ENCODE peak calls at places on chromosomes 5 and 9, in five cellular contexts. One of them, this sample, is unnamed.

GRCh38 chr5:11222169-11222568 is 461.1 kb upstream of the DAP start:
- DNase-seq in A549: no peak
- DNase-seq in left lung: no peak
- DNase-seq in transverse colon: no peak
- DNase-seq in kidney epithelial cell: no peak
- DNase-seq in this sample: no peak

GRCh38 chr5:124061663-124062062 is 549.7 kb downstream of the CSNK1G3 start:
- DNase-seq in A549: no peak
- DNase-seq in kidney epithelial cell: no peak
- DNase-seq in transverse colon: peak
- DNase-seq in left lung: no peak
- DNase-seq in this sample: peak

GRCh38 chr9:132694144-132694543 is 23.9 kb downstream of the GTF3C4 start:
- DNase-seq in left lung: no peak
- DNase-seq in transverse colon: no peak
- DNase-seq in A549: peak
- DNase-seq in kidney epithelial cell: no peak
- DNase-seq in this sample: peak

GRCh38 chr9:1759009-1759408 is 256.1 kb upstream of the SMARCA2 start:
- DNase-seq in kidney epithelial cell: no peak
- DNase-seq in transverse colon: peak
- DNase-seq in left lung: no peak
- DNase-seq in A549: peak
- DNase-seq in this sample: no peak

GRCh38 chr5:176415240-176416122 is 858 bp downstream of the CLTB start:
- DNase-seq in kidney epithelial cell: no peak
- DNase-seq in left lung: no peak
- DNase-seq in A549: peak
- DNase-seq in transverse colon: peak
- DNase-seq in this sample: peak

GRCh38 chr5:170467000-170467707 is 36.7 kb upstream of the KCNIP1 start:
- DNase-seq in A549: peak
- DNase-seq in kidney epithelial cell: peak
- DNase-seq in transverse colon: no peak
- DNase-seq in left lung: no peak
- DNase-seq in this sample: peak

GRCh38 chr9:37936965-37937364 is 33.0 kb upstream of the SLC25A51 start:
- DNase-seq in left lung: peak
- DNase-seq in A549: no peak
- DNase-seq in kidney epithelial cell: no peak
- DNase-seq in transverse colon: no peak
- DNase-seq in this sample: peak

GRCh38 chr5:124401247-124402143 is 344.9 kb downstream of the ZNF608 start:
- DNase-seq in transverse colon: no peak
- DNase-seq in kidney epithelial cell: no peak
- DNase-seq in left lung: peak
- DNase-seq in A549: no peak
- DNase-seq in this sample: no peak

GRCh38 chr9:16368425-16369087 is 501.9 kb downstream of the BNC2 start:
- DNase-seq in A549: peak
- DNase-seq in left lung: no peak
- DNase-seq in kidney epithelial cell: no peak
- DNase-seq in transverse colon: no peak
- DNase-seq in this sample: peak

GRCh38 chr9:117400131-117400530 is 14.7 kb downstream of the ASTN2 start:
- DNase-seq in left lung: no peak
- DNase-seq in transverse colon: no peak
- DNase-seq in kidney epithelial cell: no peak
- DNase-seq in A549: no peak
- DNase-seq in this sample: no peak

DNA sequence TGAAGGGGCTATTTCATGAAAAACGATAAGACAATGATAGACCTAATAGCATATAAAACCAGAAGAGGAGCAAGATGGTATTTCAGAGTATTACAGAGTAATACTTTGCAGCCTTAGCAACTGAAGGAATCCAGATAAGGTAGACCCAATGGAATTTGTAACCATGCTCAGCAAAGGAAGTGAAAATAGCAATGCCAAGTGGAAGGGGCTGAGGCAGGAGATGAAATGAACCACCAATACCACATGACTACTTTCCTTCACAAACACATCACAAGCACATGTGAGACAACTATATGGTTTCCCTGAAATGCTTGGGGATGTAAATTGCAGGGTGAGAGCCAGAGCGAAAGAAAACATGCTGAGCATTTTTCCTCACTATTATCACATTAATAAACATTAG is 79.8 kb upstream of the MELK start:
- DNase-seq in kidney epithelial cell: no peak
- DNase-seq in A549: no peak
- DNase-seq in transverse colon: no peak
- DNase-seq in left lung: no peak
- DNase-seq in this sample: peak
- TF ChIP-seq CTCF in kidney epithelial cell: no peak
- TF ChIP-seq CTCF in A549: no peak
- TF ChIP-seq CTCF in transverse colon: no peak
- TF ChIP-seq CTCF in left lung: no peak
- TF ChIP-seq CTCF in this sample: no peak

GRCh38 chr5:74483001-74483400 is 157.5 kb downstream of the ENC1 start:
- DNase-seq in kidney epithelial cell: no peak
- DNase-seq in transverse colon: no peak
- DNase-seq in left lung: no peak
- DNase-seq in A549: no peak
- DNase-seq in this sample: no peak

GRCh38 chr5:74477082-74477453 is 163.5 kb downstream of the ENC1 start:
- DNase-seq in left lung: no peak
- DNase-seq in transverse colon: no peak
- DNase-seq in A549: no peak
- DNase-seq in kidney epithelial cell: no peak
- DNase-seq in this sample: no peak

GRCh38 chr5:74478328-74478727 is 162.2 kb downstream of the ENC1 start:
- DNase-seq in transverse colon: no peak
- DNase-seq in A549: no peak
- DNase-seq in left lung: no peak
- DNase-seq in kidney epithelial cell: no peak
- DNase-seq in this sample: no peak

GRCh38 chr5:74476197-74477081 is 164.1 kb downstream of the ENC1 start:
- DNase-seq in A549: no peak
- DNase-seq in left lung: no peak
- DNase-seq in kidney epithelial cell: no peak
- DNase-seq in transverse colon: no peak
- DNase-seq in this sample: no peak

DNA sequence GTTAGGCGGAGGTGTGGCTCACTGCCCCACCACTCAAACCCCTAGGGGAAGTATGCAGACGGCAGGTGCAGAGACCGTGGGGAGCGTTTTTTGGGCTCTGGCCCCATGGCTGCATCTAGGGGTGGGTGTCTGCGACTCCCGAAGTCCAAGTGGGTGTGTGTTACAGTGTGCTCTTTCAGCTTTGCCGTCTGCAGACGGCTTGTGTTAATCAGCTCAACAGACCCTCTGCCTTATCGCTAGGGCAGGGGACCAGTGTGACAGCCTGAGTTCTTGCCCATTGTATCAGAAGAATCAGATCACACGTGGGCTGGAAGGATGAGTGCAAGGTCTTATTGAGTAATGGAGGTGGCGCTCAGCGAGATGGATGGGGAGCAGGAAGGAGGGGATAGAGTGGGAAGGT is 162.8 kb downstream of the ENC1 start:
- DNase-seq in A549: no peak
- DNase-seq in transverse colon: no peak
- DNase-seq in left lung: no peak
- DNase-seq in kidney epithelial cell: no peak
- DNase-seq in this sample: no peak
- H3K4me3 ChIP-seq in A549: no peak
- H3K4me3 ChIP-seq in transverse colon: no peak
- H3K4me3 ChIP-seq in left lung: no peak
- H3K4me3 ChIP-seq in kidney epithelial cell: no peak
- H3K4me3 ChIP-seq in this sample: no peak

GRCh38 chr9:20597862-20598261 is 24.4 kb downstream of the MLLT3 start:
- DNase-seq in left lung: no peak
- DNase-seq in kidney epithelial cell: no peak
- DNase-seq in transverse colon: no peak
- DNase-seq in A549: no peak
- DNase-seq in this sample: no peak
- TF ChIP-seq CTCF in left lung: no peak
- TF ChIP-seq CTCF in kidney epithelial cell: no peak
- TF ChIP-seq CTCF in transverse colon: no peak
- TF ChIP-seq CTCF in A549: no peak
- TF ChIP-seq CTCF in this sample: no peak

GRCh38 chr5:140342287-140342686 is 4.1 kb downstream of the HBEGF start:
- DNase-seq in transverse colon: no peak
- DNase-seq in A549: no peak
- DNase-seq in left lung: no peak
- DNase-seq in kidney epithelial cell: no peak
- DNase-seq in this sample: no peak
- H3K4me3 ChIP-seq in transverse colon: no peak
- H3K4me3 ChIP-seq in A549: no peak
- H3K4me3 ChIP-seq in left lung: no peak
- H3K4me3 ChIP-seq in kidney epithelial cell: no peak
- H3K4me3 ChIP-seq in this sample: no peak

GRCh38 chr9:137721899-137722298 is 103.1 kb downstream of the EHMT1 start:
- DNase-seq in left lung: no peak
- DNase-seq in kidney epithelial cell: no peak
- DNase-seq in A549: no peak
- DNase-seq in transverse colon: no peak
- DNase-seq in this sample: no peak
- TF ChIP-seq CTCF in left lung: no peak
- TF ChIP-seq CTCF in kidney epithelial cell: no peak
- TF ChIP-seq CTCF in A549: no peak
- TF ChIP-seq CTCF in transverse colon: no peak
- TF ChIP-seq CTCF in this sample: no peak

GRCh38 chr9:93577045-93577939 is 908 bp downstream of the PHF2 start:
- DNase-seq in left lung: peak
- DNase-seq in kidney epithelial cell: no peak
- DNase-seq in A549: no peak
- DNase-seq in transverse colon: peak
- DNase-seq in this sample: no peak

GRCh38 chr9:93574900-93575705 is 1.3 kb upstream of the PHF2 start:
- DNase-seq in transverse colon: no peak
- DNase-seq in A549: no peak
- DNase-seq in kidney epithelial cell: no peak
- DNase-seq in left lung: no peak
- DNase-seq in this sample: no peak

GRCh38 chr9:93575706-93576295 is 583 bp upstream of the PHF2 start:
- DNase-seq in transverse colon: peak
- DNase-seq in left lung: peak
- DNase-seq in kidney epithelial cell: no peak
- DNase-seq in A549: peak
- DNase-seq in this sample: peak

GRCh38 chr9:93577940-93578682 is 1.7 kb downstream of the PHF2 start:
- DNase-seq in kidney epithelial cell: no peak
- DNase-seq in transverse colon: no peak
- DNase-seq in left lung: no peak
- DNase-seq in A549: no peak
- DNase-seq in this sample: no peak

GRCh38 chr9:93576296-93577044 is at the start of gene PHF2:
- DNase-seq in A549: no peak
- DNase-seq in left lung: no peak
- DNase-seq in kidney epithelial cell: no peak
- DNase-seq in transverse colon: no peak
- DNase-seq in this sample: peak
- H3K4me3 ChIP-seq in A549: peak
- H3K4me3 ChIP-seq in left lung: peak
- H3K4me3 ChIP-seq in kidney epithelial cell: peak
- H3K4me3 ChIP-seq in transverse colon: peak
- H3K4me3 ChIP-seq in this sample: peak

GRCh38 chr5:103260951-103261350 is 2.4 kb downstream of the MACIR start:
- DNase-seq in transverse colon: no peak
- DNase-seq in A549: no peak
- DNase-seq in left lung: no peak
- DNase-seq in kidney epithelial cell: no peak
- DNase-seq in this sample: no peak

GRCh38 chr5:103259705-103260355 is 1.3 kb downstream of the MACIR start:
- DNase-seq in transverse colon: peak
- DNase-seq in left lung: no peak
- DNase-seq in A549: no peak
- DNase-seq in kidney epithelial cell: no peak
- DNase-seq in this sample: peak

GRCh38 chr5:103258368-103258956 is at the start of gene MACIR:
- DNase-seq in A549: peak
- DNase-seq in transverse colon: peak
- DNase-seq in left lung: peak
- DNase-seq in kidney epithelial cell: peak
- DNase-seq in this sample: peak

GRCh38 chr5:103256178-103256577 is 2.4 kb upstream of the MACIR start:
- DNase-seq in A549: peak
- DNase-seq in transverse colon: no peak
- DNase-seq in kidney epithelial cell: no peak
- DNase-seq in left lung: no peak
- DNase-seq in this sample: no peak

GRCh38 chr5:103258957-103259704 is 568 bp downstream of the MACIR start:
- DNase-seq in kidney epithelial cell: no peak
- DNase-seq in transverse colon: peak
- DNase-seq in A549: peak
- DNase-seq in left lung: peak
- DNase-seq in this sample: peak
- TF ChIP-seq CTCF in kidney epithelial cell: no peak
- TF ChIP-seq CTCF in transverse colon: no peak
- TF ChIP-seq CTCF in A549: no peak
- TF ChIP-seq CTCF in left lung: no peak
- TF ChIP-seq CTCF in this sample: no peak

DNA sequence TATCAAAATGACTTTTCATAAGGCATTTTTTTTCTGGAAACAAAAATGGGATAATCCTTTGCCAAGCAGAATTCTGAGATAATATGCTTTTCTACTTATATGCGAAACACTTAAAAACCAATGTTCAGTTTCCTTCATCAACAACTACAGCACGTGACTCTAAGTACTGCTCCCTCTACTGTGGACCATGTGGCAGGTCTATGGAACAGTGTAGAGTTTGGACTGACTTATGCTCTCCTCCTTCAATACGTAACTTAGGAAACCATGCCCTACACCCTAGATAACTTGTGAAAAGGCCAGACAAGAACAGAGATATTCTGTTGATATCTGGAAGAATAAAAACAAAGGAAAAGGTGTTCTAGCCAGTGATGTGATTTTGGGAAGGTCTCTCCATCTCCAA is 111.3 kb upstream of the GNA14 start:
- DNase-seq in transverse colon: no peak
- DNase-seq in kidney epithelial cell: no peak
- DNase-seq in left lung: no peak
- DNase-seq in A549: no peak
- DNase-seq in this sample: no peak
- H3K4me3 ChIP-seq in transverse colon: no peak
- H3K4me3 ChIP-seq in kidney epithelial cell: no peak
- H3K4me3 ChIP-seq in left lung: no peak
- H3K4me3 ChIP-seq in A549: no peak
- H3K4me3 ChIP-seq in this sample: no peak

GRCh38 chr9:128947423-128948310 is at the start of the genes DOLK and NUP188:
- DNase-seq in left lung: peak
- DNase-seq in A549: peak
- DNase-seq in transverse colon: peak
- DNase-seq in kidney epithelial cell: peak
- DNase-seq in this sample: peak
- TF ChIP-seq CTCF in left lung: no peak
- TF ChIP-seq CTCF in A549: no peak
- TF ChIP-seq CTCF in transverse colon: peak
- TF ChIP-seq CTCF in kidney epithelial cell: no peak
- TF ChIP-seq CTCF in this sample: no peak

DNA sequence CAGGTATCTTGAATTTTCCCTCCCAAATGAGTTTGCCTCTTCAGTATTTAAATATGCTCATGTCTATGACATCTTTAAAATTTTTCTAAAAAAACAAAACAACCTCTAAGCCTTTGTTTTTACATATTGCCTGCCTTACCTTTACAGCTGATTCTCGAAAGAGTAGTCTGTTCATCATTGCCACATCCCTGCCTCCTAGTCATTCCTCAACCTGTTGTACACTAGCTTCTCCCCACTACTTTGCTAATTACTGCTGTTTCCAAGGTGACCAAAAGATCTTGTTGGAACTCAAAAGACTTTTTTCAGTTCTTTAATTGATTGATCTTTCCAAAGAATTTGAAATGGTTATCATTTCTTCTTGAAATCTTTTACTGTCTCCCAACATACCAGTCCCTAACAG is 1.9 kb upstream of the NADK2 start:
- DNase-seq in left lung: no peak
- DNase-seq in kidney epithelial cell: no peak
- DNase-seq in A549: no peak
- DNase-seq in transverse colon: no peak
- DNase-seq in this sample: no peak
- H3K4me3 ChIP-seq in left lung: no peak
- H3K4me3 ChIP-seq in kidney epithelial cell: no peak
- H3K4me3 ChIP-seq in A549: no peak
- H3K4me3 ChIP-seq in transverse colon: no peak
- H3K4me3 ChIP-seq in this sample: no peak